ENCODE peak calls at places on chromosomes 2 and 18, in four cellular contexts. X, Z, G and J are unnamed samples.

GRCh38 chr18:2147424-2147823 is 423.9 kb downstream of the METTL4 start:
- DNase-seq in G (no peak), X (no peak), Z (no peak), J (no peak)

GRCh38 chr2:49360051-49360767 is 205.9 kb upstream of the FSHR start:
- DNase-seq in X (no peak), G (no peak), Z (no peak), J (no peak)

GRCh38 chr2:143937563-143938346 is 582.2 kb downstream of the ZEB2 start:
- DNase-seq in G (no peak), Z (no peak), X (no peak), J (no peak)

GRCh38 chr2:69054431-69054830 is 41.5 kb downstream of the ANTXR1 start:
- DNase-seq in G (no peak), Z (no peak), X (no peak), J (no peak)

GRCh38 chr2:6856548-6856920 is 9.2 kb downstream of the CMPK2 start:
- DNase-seq in Z (no peak), X (no peak), G (no peak), J (no peak)

GRCh38 chr18:11857177-11857887 is 6.1 kb downstream of the CHMP1B start:
- DNase-seq in X (no peak), G (no peak), Z (peak), J (no peak)

GRCh38 chr18:61149786-61150185 is 183.4 kb upstream of the CDH20 start:
- DNase-seq in G (no peak), X (no peak), Z (no peak), J (no peak)

GRCh38 chr2:156399224-156399949 is 36.8 kb upstream of the GPD2 start:
- DNase-seq in Z (no peak), G (no peak), X (no peak), J (no peak)

GRCh38 chr2:16739778-16740581 is 74.3 kb upstream of the CYRIA start:
- DNase-seq in X (no peak), G (peak), Z (no peak), J (no peak)

GRCh38 chr2:56985609-56986008 is 801.8 kb downstream of the CCDC85A start:
- DNase-seq in X (no peak), G (no peak), Z (no peak), J (no peak)

GRCh38 chr2:27807476-27807875 is 36.0 kb downstream of the MRPL33 start:
- DNase-seq in X (no peak), Z (peak), G (no peak), J (no peak)

GRCh38 chr2:237733677-237734300 is 64.8 kb upstream of the RBM44 start:
- DNase-seq in G (peak), Z (no peak), X (no peak), J (no peak)

GRCh38 chr2:73244580-73244979 is 10.5 kb downstream of the CCT7 start:
- DNase-seq in X (no peak), G (no peak), Z (no peak), J (no peak)

GRCh38 chr2:71995067-71995665 is 152.5 kb downstream of the CYP26B1 start:
- DNase-seq in Z (peak), G (no peak), X (no peak), J (no peak)

GRCh38 chr2:112776113-112776512 is 8.2 kb downstream of the IL1A start:
- DNase-seq in Z (no peak), X (no peak), G (no peak), J (no peak)

GRCh38 chr2:226581004-226581403 is 218.6 kb downstream of the IRS1 start:
- DNase-seq in G (no peak), X (no peak), Z (peak), J (no peak)

GRCh38 chr2:178419123-178419522 is 31.9 kb downstream of the PRKRA start:
- DNase-seq in Z (peak), G (no peak), X (no peak), J (no peak)

GRCh38 chr2:71100195-71100964 is 29.6 kb downstream of the MCEE start:
- DNase-seq in X (peak), Z (peak), G (peak), J (peak)

GRCh38 chr2:41722668-41723369 is 325.0 kb upstream of the PKDCC start:
- DNase-seq in X (no peak), Z (no peak), G (no peak), J (no peak)

GRCh38 chr18:73060666-73061270 is 193.0 kb upstream of the NETO1 start:
- DNase-seq in Z (no peak), X (no peak), G (no peak), J (no peak)

GRCh38 chr2:140542627-140543026 is 1588.2 kb downstream of the LRP1B start:
- DNase-seq in Z (no peak), X (no peak), G (no peak), J (no peak)

GRCh38 chr18:3448845-3449701 is 899 bp upstream of the TGIF1 start:
- DNase-seq in Z (peak), G (peak), X (peak), J (peak)
- TF ChIP-seq POLR2A in Z (peak), G (peak), X (peak), J (no peak)

GRCh38 chr2:186949716-186950256 is 100.8 kb upstream of the ZSWIM2 start:
- DNase-seq in G (no peak), X (no peak), Z (no peak), J (no peak)

GRCh38 chr2:186947516-186947915 is 98.5 kb upstream of the ZSWIM2 start:
- DNase-seq in G (no peak), Z (no peak), X (no peak), J (no peak)

GRCh38 chr2:186946896-186947467 is 98.0 kb upstream of the ZSWIM2 start:
- DNase-seq in Z (no peak), X (no peak), G (no peak), J (no peak)

DNA sequence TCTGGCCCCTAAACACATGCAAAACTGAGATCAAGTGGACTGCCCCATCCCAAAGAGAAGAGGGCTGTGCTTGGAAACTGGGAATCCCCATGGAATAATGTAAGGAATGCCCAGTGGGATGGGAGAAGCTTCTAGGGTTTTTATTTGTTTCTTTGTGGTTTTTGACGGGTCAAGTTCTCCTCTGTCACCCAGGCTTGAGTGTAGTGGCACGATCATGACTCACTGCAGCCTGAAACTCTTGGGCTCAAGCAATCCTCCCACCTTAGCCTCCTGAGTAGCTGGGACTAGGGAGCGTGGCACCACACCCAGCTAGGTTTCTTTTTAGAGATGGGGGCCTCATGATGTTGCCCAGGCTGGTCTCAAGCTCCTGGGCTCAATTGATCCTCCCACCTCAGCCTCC is 101.7 kb upstream of the ZSWIM2 start:
- DNase-seq in X (no peak), G (no peak), Z (no peak), J (no peak)
- TF ChIP-seq POLR2A in X (no peak), G (no peak), Z (no peak), J (no peak)

DNA sequence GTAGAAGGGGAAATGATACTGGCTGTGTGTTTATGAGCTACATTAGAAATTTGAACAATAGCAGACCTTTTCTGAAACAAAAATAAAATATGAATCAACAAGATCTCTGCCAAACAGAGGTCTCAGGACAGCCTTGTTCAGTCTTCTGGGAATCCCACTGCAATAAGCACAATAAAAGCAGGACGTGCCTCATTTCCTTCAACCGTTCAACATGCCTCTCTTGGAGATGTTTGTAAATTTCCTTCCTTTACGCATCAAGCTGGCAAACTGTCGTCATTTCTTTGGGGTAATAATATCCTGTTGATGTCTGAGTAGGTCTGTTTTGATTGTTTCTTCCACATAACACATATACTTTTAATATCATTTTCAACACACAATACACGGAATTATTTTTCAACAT is 77.2 kb downstream of the TCF4 start:
- DNase-seq in X (no peak), G (no peak), Z (no peak), J (no peak)
- TF ChIP-seq POLR2A in X (no peak), G (no peak), Z (no peak), J (no peak)

GRCh38 chr2:23007836-23008235 is 377.1 kb upstream of the KLHL29 start:
- DNase-seq in G (no peak), Z (no peak), X (no peak), J (no peak)
- TF ChIP-seq POLR2A in G (no peak), Z (no peak), X (no peak), J (no peak)

GRCh38 chr2:120539937-120540718 is 194.2 kb downstream of the INHBB start:
- DNase-seq in X (no peak), G (peak), Z (peak), J (no peak)

GRCh38 chr2:120541972-120542670 is 193.5 kb upstream of the GLI2 start:
- DNase-seq in Z (no peak), G (no peak), X (no peak), J (no peak)

GRCh38 chr2:120539421-120539936 is 193.5 kb downstream of the INHBB start:
- DNase-seq in Z (no peak), X (no peak), G (no peak), J (no peak)

GRCh38 chr2:120541553-120541932 is 194.1 kb upstream of the GLI2 start:
- DNase-seq in X (no peak), Z (no peak), G (no peak), J (no peak)

DNA sequence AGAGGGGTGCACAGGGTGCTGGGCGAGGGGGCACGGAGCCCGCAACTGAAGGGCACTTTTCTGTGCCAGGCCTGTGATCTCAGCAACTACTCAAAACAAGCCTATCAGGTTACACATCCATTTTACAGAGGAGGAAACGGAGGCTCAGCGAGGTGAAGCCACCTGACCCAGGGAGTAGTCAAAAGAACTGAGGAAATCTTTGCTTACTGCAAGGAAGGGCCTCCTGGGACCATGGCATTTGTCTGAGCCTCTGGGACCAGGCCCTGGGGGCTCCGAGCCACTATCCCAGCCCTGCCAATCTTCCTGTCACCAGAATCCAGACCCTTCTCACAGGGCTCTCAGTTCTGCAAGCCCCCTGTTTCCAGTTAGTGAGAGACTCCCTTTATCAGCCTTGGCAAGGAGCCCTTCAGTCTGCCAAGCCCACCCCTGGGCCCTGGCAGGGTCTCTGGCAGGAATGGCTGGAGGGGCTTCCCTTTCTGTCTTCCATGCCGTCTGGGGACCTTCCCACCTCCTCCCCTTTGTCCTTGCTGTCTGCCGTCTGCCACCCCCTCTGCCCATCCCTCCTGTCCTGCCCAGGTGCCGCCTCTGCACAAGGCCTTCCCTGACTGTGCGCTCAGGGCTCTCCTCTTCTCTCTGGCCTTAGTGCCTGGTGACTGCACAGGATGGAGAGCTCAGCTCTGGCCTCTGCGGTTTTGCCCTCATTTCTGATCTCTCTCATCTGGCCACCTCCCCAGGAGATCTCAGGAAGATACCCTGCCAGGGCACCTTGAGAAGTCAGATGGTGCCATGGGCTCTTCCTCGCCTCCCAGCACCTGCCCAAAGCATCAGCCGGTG is 194.7 kb upstream of the GLI2 start:
- DNase-seq in X (no peak), Z (no peak), G (no peak), J (no peak)
- TF ChIP-seq POLR2A in X (no peak), Z (no peak), G (no peak), J (no peak)